ENCODE peak calls at places on chromosome 1, in ten cellular contexts. Y is H1; L is foreskin fibroblast; R is glutamatergic neuron; H is mesothelial cell of epicardium; G is upper lobe of right lung; D is HTR-8/SVneo; K is stimulated activated CD4-positive, alpha-beta T cell treated with anti-CD3 and anti-CD28 coated beads, Interleukin-2, amount 100 ng/mL, for 24 hours; S is Calu3; W is left cardiac atrium. A is an unnamed sample.
A peak's percentile ranks its signal among the peaks of the same experiment; 100 is the strongest.

GRCh38 chr1:183029591-183030000 is 6.4 kb downstream of the LAMC1 start:
- DNase-seq in Y (no peak), L (peak; percentile 81), R (no peak), H (no peak), G (no peak), D (no peak), K (no peak), S (no peak), W (no peak), A (no peak)

GRCh38 chr1:83799474-83800085 is 199.4 kb downstream of the TTLL7 start:
- DNase-seq in Y (no peak), L (peak; percentile 46), R (no peak), H (no peak), G (no peak), D (no peak), K (no peak), S (no peak), W (no peak), A (no peak)

GRCh38 chr1:183287191-183287675 is 101.2 kb downstream of the LAMC2 start:
- DNase-seq in Y (no peak), L (peak; percentile 28), R (no peak), H (no peak), G (no peak), D (no peak), K (no peak), S (no peak), W (peak; percentile 85), A (no peak)

GRCh38 chr1:213362598-213362997 is 311.6 kb downstream of the RPS6KC1 start:
- DNase-seq in Y (no peak), L (no peak), R (no peak), H (no peak), G (no peak), D (no peak), K (no peak), S (no peak), W (no peak), A (no peak)

GRCh38 chr1:23611601-23612327 is 52.5 kb upstream of the ID3 start:
- DNase-seq in Y (no peak), L (no peak), R (no peak), H (no peak), G (no peak), D (no peak), K (no peak), S (no peak), W (no peak), A (no peak)

GRCh38 chr1:211334986-211335385 is 8.4 kb downstream of the TRAF5 start:
- DNase-seq in Y (no peak), L (no peak), R (no peak), H (no peak), G (no peak), D (no peak), K (no peak), S (no peak), W (no peak), A (no peak)

GRCh38 chr1:202186327-202186726 is 7.3 kb upstream of the LGR6 start:
- DNase-seq in Y (no peak), L (no peak), R (no peak), H (no peak), G (no peak), D (no peak), K (no peak), S (no peak), W (no peak), A (no peak)

GRCh38 chr1:203031467-203031866 is 5.2 kb downstream of the PPFIA4 start:
- DNase-seq in Y (no peak), L (peak; percentile 30), R (no peak), H (no peak), G (no peak), D (no peak), K (no peak), S (no peak), W (no peak), A (no peak)

GRCh38 chr1:27355683-27356082 is 11.1 kb downstream of the MAP3K6 start:
- DNase-seq in Y (no peak), L (no peak), R (no peak), H (no peak), G (no peak), D (no peak), K (no peak), S (no peak), W (no peak), A (no peak)

GRCh38 chr1:229031491-229032341 is 239.2 kb upstream of the RAB4A start:
- DNase-seq in Y (no peak), L (no peak), R (peak; percentile 89), H (no peak), G (no peak), D (no peak), K (no peak), S (no peak), W (peak; percentile 32), A (no peak)

GRCh38 chr1:12230549-12231275 is 882 bp downstream of the VPS13D start:
- DNase-seq in Y (no peak), L (peak; percentile 64), R (peak; percentile 27), H (no peak), G (peak; percentile 89), D (no peak), K (no peak), S (peak; percentile 19), W (peak; percentile 70), A (peak; percentile 38)

GRCh38 chr1:222618880-222619321 is 1.0 kb downstream of the MIA3 start:
- DNase-seq in Y (no peak), L (peak; percentile 68), R (peak; percentile 60), H (peak; percentile 42), G (peak; percentile 68), D (peak; percentile 39), K (peak; percentile 21), S (peak; percentile 35), W (peak; percentile 28), A (peak; percentile 51)

GRCh38 chr1:97314685-97315084 is 593.1 kb downstream of the PTBP2 start:
- DNase-seq in Y (no peak), L (no peak), R (no peak), H (no peak), G (no peak), D (no peak), K (no peak), S (no peak), W (no peak), A (no peak)

GRCh38 chr1:208170252-208170651 is 73.9 kb downstream of the PLXNA2 start:
- DNase-seq in Y (no peak), L (no peak), R (peak; percentile 56), H (no peak), G (peak; percentile 73), D (no peak), K (no peak), S (peak; percentile 25), W (no peak), A (no peak)

GRCh38 chr1:247204177-247204647 is 32.4 kb upstream of the ZNF124 start:
- DNase-seq in Y (no peak), L (no peak), R (no peak), H (no peak), G (no peak), D (peak; percentile 28), K (no peak), S (no peak), W (no peak), A (no peak)